ENCODE peak calls at places on chromosomes 1 and 21, in four cellular contexts. C, Z, B and L are unnamed samples.

GRCh38 chr1:21939650-21940374 is 2.7 kb upstream of the HSPG2 start:
- DNase-seq in C (no peak), Z (peak), B (peak), L (peak)

GRCh38 chr1:239387304-239388231 is 1.2 kb downstream of the CHRM3 start:
- DNase-seq in C (peak), Z (no peak), B (no peak), L (peak)

GRCh38 chr1:175633801-175634200 is 109.6 kb downstream of the TNR start:
- DNase-seq in C (no peak), Z (no peak), B (no peak), L (no peak)

GRCh38 chr1:178648159-178648558 is 76.9 kb upstream of the RALGPS2 start:
- DNase-seq in C (no peak), Z (no peak), B (no peak), L (no peak)

GRCh38 chr1:164685656-164686055 is 126.7 kb downstream of the PBX1 start:
- DNase-seq in C (no peak), Z (no peak), B (no peak), L (no peak)

GRCh38 chr1:212640223-212640885 is 31.8 kb downstream of the ATF3 start:
- DNase-seq in C (no peak), Z (no peak), B (no peak), L (no peak)

GRCh38 chr21:25888711-25889110 is 153.9 kb downstream of the GABPA start:
- DNase-seq in C (no peak), Z (no peak), B (no peak), L (no peak)

GRCh38 chr1:229409616-229410369 is 24.1 kb downstream of the ACTA1 start:
- DNase-seq in C (no peak), Z (no peak), B (no peak), L (no peak)

GRCh38 chr1:30491831-30492230 is 231.6 kb downstream of the MATN1 start:
- DNase-seq in C (no peak), Z (no peak), B (no peak), L (no peak)

GRCh38 chr21:28771790-28772501 is 220.7 kb downstream of the LTN1 start:
- DNase-seq in C (no peak), Z (no peak), B (no peak), L (no peak)

GRCh38 chr1:9275567-9276034 is 17.1 kb upstream of the SPSB1 start:
- DNase-seq in C (no peak), Z (no peak), B (no peak), L (no peak)

GRCh38 chr1:54543729-54544496 is 4.1 kb upstream of the ACOT11 start:
- DNase-seq in C (no peak), Z (no peak), B (no peak), L (no peak)

GRCh38 chr1:70221241-70222077 is at the start of gene SRSF11:
- DNase-seq in C (peak), Z (peak), B (peak), L (peak)
- TF ChIP-seq CTCF in C (peak), Z (no peak), B (peak), L (no peak)

GRCh38 chr1:61207416-61207815 is 125.1 kb downstream of the NFIA start:
- DNase-seq in C (no peak), Z (no peak), B (no peak), L (no peak)

GRCh38 chr1:61213612-61214011 is 131.3 kb downstream of the NFIA start:
- DNase-seq in C (no peak), Z (no peak), B (no peak), L (no peak)

GRCh38 chr1:61208815-61209214 is 126.5 kb downstream of the NFIA start:
- DNase-seq in C (no peak), Z (no peak), B (no peak), L (no peak)

GRCh38 chr1:61208172-61208571 is 125.8 kb downstream of the NFIA start:
- DNase-seq in C (no peak), Z (no peak), B (no peak), L (no peak)

DNA sequence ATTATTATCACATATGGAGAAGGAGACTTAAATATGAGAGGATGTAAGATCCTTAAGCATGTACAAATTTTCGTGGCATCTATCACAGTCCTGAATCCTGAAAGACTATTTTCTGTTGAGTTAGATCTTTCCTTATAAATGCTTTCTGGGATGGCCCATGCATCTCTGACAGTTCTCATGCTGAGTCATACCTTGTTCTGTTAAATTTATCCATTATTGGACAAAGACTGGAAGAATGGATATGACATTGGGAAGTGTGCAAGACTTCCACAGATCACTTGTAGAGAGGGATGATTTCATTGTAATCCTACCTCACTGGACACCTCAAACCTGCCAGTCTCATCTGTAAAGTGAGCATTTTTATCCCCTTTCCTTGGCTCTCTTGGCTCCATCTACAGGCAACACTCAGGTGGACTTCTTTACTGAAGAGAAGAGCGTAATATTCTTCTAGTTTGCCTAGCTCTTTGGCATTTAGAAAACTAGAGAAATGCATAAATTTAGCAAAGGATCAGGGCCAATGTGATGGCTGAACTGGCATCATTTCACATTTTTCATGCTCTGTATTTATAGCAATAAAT is 128.2 kb downstream of the NFIA start:
- DNase-seq in C (no peak), Z (no peak), B (no peak), L (no peak)
- TF ChIP-seq CTCF in C (no peak), Z (peak), B (peak), L (no peak)

DNA sequence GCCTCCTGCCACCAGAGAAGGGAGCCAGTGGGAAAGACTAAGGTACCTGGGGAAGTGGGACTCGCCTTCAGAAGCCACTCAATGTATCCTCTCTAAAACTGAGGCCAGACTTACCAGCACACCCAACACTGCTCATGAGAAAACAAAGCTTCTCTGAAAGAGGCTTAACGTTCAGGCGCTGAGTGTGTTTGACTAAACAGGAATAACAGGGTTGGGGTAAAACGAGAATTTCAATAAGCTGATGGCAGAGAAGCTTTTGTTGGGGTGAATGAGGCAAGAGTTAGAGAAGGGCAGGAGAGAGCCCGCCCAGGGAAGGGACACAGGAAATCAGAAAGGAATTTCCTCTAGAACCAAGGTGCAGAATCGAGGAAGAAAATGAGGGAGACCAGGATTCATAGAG is 1.7 kb upstream of the SPRR3 start:
- DNase-seq in C (no peak), Z (no peak), B (no peak), L (no peak)
- TF ChIP-seq CTCF in C (no peak), Z (no peak), B (no peak), L (no peak)

GRCh38 chr1:100569888-100570287 is 31.9 kb downstream of the GPR88 start:
- DNase-seq in C (no peak), Z (no peak), B (no peak), L (no peak)

GRCh38 chr1:100580446-100580845 is 42.5 kb downstream of the GPR88 start:
- DNase-seq in C (no peak), Z (no peak), B (no peak), L (no peak)

GRCh38 chr1:100573960-100574359 is 36.0 kb downstream of the GPR88 start:
- DNase-seq in C (no peak), Z (no peak), B (no peak), L (no peak)

GRCh38 chr1:100578201-100578600 is 40.3 kb downstream of the GPR88 start:
- DNase-seq in C (no peak), Z (no peak), B (no peak), L (no peak)

GRCh38 chr1:100575406-100575805 is 37.5 kb downstream of the GPR88 start:
- DNase-seq in C (no peak), Z (no peak), B (no peak), L (no peak)
- TF ChIP-seq CTCF in C (no peak), Z (no peak), B (no peak), L (no peak)

GRCh38 chr1:67414574-67414973 is 15.6 kb downstream of the SERBP1 start:
- DNase-seq in C (no peak), Z (no peak), B (no peak), L (no peak)

GRCh38 chr1:67418839-67419586 is 11.2 kb downstream of the SERBP1 start:
- DNase-seq in C (no peak), Z (no peak), B (no peak), L (no peak)

GRCh38 chr1:67420835-67421492 is 9.2 kb downstream of the SERBP1 start:
- DNase-seq in C (no peak), Z (no peak), B (no peak), L (no peak)

GRCh38 chr1:67415041-67415440 is 15.2 kb downstream of the SERBP1 start:
- DNase-seq in C (no peak), Z (no peak), B (no peak), L (no peak)
- TF ChIP-seq CTCF in C (no peak), Z (no peak), B (no peak), L (no peak)

DNA sequence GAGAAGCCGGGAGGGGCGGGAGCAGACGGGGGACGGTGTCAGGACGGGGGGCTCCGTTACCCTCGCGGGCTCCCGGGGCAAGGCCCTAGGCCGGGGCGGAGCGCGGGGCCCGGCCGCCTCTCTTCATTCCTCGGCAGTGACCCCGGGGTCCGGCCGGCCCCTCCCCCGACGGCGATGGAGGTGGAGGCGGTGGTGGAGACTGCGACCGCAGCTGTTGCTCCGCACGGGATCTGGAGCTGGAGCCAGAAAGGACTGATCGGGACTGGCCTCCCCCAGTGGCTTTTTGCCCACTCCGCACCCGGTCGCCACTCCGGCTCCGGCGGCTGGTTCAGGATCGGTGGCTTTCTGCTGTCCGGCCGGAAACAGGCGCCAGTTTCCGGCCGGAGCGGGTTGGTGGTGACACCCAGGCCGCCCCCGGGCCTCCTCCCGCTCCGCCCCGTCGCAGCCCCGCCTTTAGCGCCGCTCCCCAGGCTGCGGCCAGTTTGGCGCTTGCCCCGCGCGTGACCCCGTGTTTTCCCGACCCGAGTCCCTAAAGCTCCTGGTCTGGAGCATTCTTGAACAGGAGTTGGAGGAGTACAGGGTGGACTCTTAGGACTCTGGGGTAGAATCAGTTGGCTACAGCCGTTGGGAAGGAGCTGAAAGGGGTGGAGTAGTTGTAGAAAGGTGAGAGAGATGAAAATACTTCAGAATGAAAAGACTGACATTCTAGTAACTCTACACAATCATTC is at the start of gene OTUD7B:
- DNase-seq in C (peak), Z (peak), B (peak), L (peak)
- TF ChIP-seq CTCF in C (peak), Z (no peak), B (no peak), L (no peak)

GRCh38 chr1:199151634-199152429 is 513.0 kb downstream of the PTPRC start:
- DNase-seq in C (no peak), Z (no peak), B (no peak), L (no peak)

GRCh38 chr1:199152676-199153075 is 513.8 kb downstream of the PTPRC start:
- DNase-seq in C (no peak), Z (no peak), B (no peak), L (no peak)

GRCh38 chr1:199149591-199149990 is 510.8 kb downstream of the PTPRC start:
- DNase-seq in C (no peak), Z (no peak), B (no peak), L (no peak)

GRCh38 chr1:199155166-199156033 is 516.6 kb downstream of the PTPRC start:
- DNase-seq in C (no peak), Z (no peak), B (no peak), L (no peak)

DNA sequence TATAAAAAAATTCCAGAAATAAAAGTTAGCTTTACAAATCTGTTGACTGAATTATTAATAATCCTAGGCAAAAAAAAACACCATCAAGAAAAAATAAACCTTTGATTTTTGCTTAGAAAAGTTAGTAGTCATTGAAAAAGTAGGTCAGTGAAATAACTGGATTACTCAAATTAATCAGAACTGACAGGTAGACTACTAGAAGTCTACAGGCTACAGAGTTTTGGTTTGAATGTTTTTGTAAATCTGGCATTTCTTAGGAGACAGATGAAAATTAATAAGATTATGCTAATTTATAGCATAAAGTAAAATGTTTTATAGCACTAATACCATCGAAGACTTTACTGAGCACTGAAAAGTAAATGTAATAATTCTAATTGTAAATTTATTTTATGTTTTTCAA is 511.9 kb downstream of the PTPRC start:
- DNase-seq in C (no peak), Z (no peak), B (no peak), L (no peak)
- TF ChIP-seq CTCF in C (no peak), Z (no peak), B (no peak), L (no peak)

DNA sequence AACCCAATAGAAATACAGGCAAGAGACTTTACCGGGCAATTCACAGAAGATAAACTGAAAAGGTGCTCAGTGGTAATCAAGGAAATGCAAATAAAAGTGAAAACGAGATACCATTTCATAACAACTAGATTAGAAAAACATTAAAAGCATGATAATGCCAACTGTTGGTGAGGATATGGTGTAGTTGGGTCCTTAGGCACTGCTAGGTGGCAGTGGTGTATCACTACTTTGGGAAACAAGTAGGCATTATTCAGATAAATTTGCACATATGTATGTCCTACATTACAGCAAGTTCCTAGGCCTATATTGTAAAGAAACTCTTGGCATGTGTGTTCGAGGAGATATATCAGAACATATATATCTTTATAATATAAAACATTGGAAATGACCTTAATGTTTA is 31.0 kb downstream of the AZIN2 start:
- DNase-seq in C (no peak), Z (no peak), B (no peak), L (no peak)
- TF ChIP-seq CTCF in C (peak), Z (peak), B (peak), L (no peak)

DNA sequence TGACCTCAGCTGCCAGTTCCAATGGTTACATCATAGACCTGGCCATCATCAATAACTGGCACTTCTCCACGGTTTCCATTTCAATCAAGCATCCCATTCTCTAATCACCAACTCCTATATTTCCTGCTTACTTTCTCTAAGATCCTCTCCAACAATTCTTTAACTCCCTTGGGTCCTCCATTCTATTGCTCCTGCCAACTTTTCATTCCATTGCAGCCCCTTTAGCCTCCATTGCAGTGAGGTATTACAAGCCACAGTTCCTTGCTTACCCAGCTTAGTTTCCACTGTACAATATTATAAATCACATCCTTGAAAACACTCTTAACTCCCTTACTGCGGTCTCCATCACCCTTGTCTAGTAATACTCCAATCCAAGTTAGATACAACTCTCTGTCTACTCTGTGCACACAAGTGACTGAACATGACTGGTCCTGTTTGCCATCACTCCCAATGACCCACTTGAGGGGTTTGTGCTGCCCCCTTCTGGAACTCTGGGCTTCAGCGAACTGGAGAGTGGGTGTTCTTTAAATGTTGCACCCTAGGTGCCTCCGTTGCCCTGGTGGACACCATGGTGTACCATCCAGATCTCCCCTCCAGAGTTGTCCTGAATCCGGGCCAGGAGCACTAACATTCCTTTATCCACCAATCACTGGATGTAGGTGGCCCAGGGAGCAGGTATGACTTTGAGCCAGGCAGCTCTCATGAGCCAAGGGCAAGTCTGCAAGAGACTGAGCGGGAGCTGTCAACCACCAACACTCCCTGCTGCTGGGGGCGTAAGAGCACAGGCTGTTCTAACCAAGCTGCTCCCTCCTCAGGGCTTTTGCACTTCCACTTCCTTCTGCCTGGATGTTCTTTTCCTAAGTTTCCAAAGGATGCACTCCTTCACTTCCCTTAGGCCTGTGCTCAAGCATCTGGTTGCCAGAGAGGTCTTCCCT is 3.7 kb upstream of the FNDC7 start:
- DNase-seq in C (no peak), Z (no peak), B (no peak), L (no peak)
- TF ChIP-seq CTCF in C (peak), Z (peak), B (peak), L (no peak)